ENCODE peak calls at places on chromosomes 4 and X, in nine cellular contexts. X, D, K, J, Z, P, R, A and T are unnamed samples.
A peak's percentile ranks its signal among the peaks of the same experiment; 100 is the strongest.

GRCh38 chr4:72895408-72895807 is 174.1 kb downstream of the COX18 start:
- DNase-seq in X (no peak), D (no peak), K (no peak), J (no peak), Z (no peak), P (no peak), R (no peak), A (no peak), T (no peak)

GRCh38 chr4:176540814-176541213 is 221.0 kb downstream of the SPCS3 start:
- DNase-seq in X (no peak), D (no peak), K (no peak), J (no peak), Z (no peak), P (no peak), R (no peak), A (no peak), T (no peak)

GRCh38 chrX:101397779-101398178 is 7.0 kb downstream of the RPL36A start:
- DNase-seq in X (no peak), D (no peak), K (no peak), J (no peak), Z (no peak), P (no peak), R (no peak), A (no peak), T (no peak)

GRCh38 chr4:112552668-112553067 is 36.7 kb upstream of the NEUROG2 start:
- DNase-seq in X (no peak), D (no peak), K (no peak), J (no peak), Z (no peak), P (no peak), R (no peak), A (peak; percentile 17), T (no peak)

GRCh38 chr4:95728145-95728544 is 111.7 kb upstream of the PDHA2 start:
- DNase-seq in X (no peak), D (no peak), K (no peak), J (no peak), Z (no peak), P (no peak), R (no peak), A (no peak), T (no peak)

GRCh38 chr4:148793221-148793620 is 351.0 kb upstream of the NR3C2 start:
- DNase-seq in X (no peak), D (no peak), K (no peak), J (no peak), Z (no peak), P (no peak), R (no peak), A (no peak), T (no peak)

GRCh38 chrX:1476682-1477081 is 24.0 kb upstream of the ASMTL start:
- DNase-seq in X (no peak), D (no peak), K (no peak), J (no peak), Z (no peak), P (no peak), R (no peak), A (no peak), T (no peak)

GRCh38 chrX:51955200-51955599 is 61.8 kb downstream of the MAGED1 start:
- DNase-seq in X (no peak), D (peak; percentile 23), K (no peak), J (no peak), Z (no peak), P (no peak), R (no peak), A (no peak), T (no peak)

GRCh38 chr4:3317011-3317655 is 24.3 kb downstream of the RGS12 start:
- DNase-seq in X (no peak), D (no peak), K (no peak), J (no peak), Z (no peak), P (no peak), R (peak; percentile 46), A (no peak), T (peak; percentile 22)

GRCh38 chrX:47361538-47362511 is 8.6 kb upstream of the ZNF157 start:
- DNase-seq in X (peak; percentile 69), D (peak; percentile 96), K (peak; percentile 23), J (peak; percentile 78), Z (peak; percentile 44), P (peak; percentile 53), R (peak; percentile 75), A (peak; percentile 67), T (peak; percentile 61)

GRCh38 chr4:150828159-150828558 is 186.9 kb downstream of the LRBA start:
- DNase-seq in X (peak; percentile 25), D (peak; percentile 77), K (no peak), J (no peak), Z (no peak), P (no peak), R (no peak), A (no peak), T (no peak)

GRCh38 chr4:36168127-36168898 is 76.0 kb downstream of the ARAP2 start:
- DNase-seq in X (no peak), D (no peak), K (no peak), J (no peak), Z (no peak), P (no peak), R (no peak), A (no peak), T (no peak)

GRCh38 chrX:39532761-39533160 is 565.0 kb downstream of the BCOR start:
- DNase-seq in X (no peak), D (no peak), K (no peak), J (no peak), Z (no peak), P (no peak), R (no peak), A (no peak), T (no peak)

GRCh38 chrX:39528161-39528560 is 569.6 kb downstream of the BCOR start:
- DNase-seq in X (no peak), D (no peak), K (no peak), J (no peak), Z (no peak), P (no peak), R (no peak), A (no peak), T (no peak)

GRCh38 chrX:39525758-39526157 is 572.0 kb downstream of the BCOR start:
- DNase-seq in X (no peak), D (no peak), K (no peak), J (no peak), Z (no peak), P (no peak), R (no peak), A (no peak), T (no peak)

GRCh38 chrX:39527045-39527444 is 570.7 kb downstream of the BCOR start:
- DNase-seq in X (no peak), D (no peak), K (peak; percentile 17), J (no peak), Z (no peak), P (no peak), R (no peak), A (no peak), T (no peak)
- TF ChIP-seq EP300 in X (no peak), D (no peak), K (no peak), J (no peak), Z (no peak), P (no peak), R (no peak), A (no peak), T (no peak)

DNA sequence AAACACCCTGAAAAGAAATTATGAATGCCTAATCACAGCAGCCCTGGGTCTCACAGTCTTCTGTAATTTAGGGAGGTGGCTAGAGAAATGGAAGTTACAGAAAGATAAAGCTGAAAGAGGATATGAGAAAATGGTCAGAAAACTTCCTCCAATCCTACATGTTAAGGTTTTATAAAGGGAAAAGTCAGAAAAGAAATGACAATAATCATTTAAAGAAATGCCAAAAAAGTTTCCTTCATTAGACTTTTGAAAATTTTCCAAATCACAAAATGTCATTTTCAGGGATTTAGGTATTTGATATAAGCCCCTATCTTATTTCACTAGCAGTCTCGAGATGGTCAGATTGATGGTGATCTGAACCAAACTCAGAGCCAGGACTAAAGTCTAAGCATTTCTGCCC is 276.2 kb downstream of the CHIC1 start:
- DNase-seq in X (no peak), D (no peak), K (no peak), J (no peak), Z (no peak), P (no peak), R (no peak), A (no peak), T (no peak)
- H3K4me3 ChIP-seq in X (no peak overlapping the region), D (no peak overlapping the region), K (no peak overlapping the region), J (no peak overlapping the region), Z (no peak overlapping the region), P (no peak overlapping the region), R (no peak overlapping the region), A (no peak overlapping the region), T (no peak overlapping the region)

GRCh38 chrX:34893741-34894140 is 48.9 kb upstream of the FAM47B start:
- DNase-seq in X (no peak), D (no peak), K (no peak), J (no peak), Z (no peak), P (no peak), R (no peak), A (no peak), T (no peak)
- TF ChIP-seq EP300 in X (no peak), D (no peak), K (no peak), J (no peak), Z (no peak), P (no peak), R (no peak), A (no peak), T (no peak)

GRCh38 chr4:187999406-187999932 is 3.9 kb downstream of the ZFP42 start:
- DNase-seq in X (no peak), D (no peak), K (no peak), J (no peak), Z (no peak), P (no peak), R (no peak), A (no peak), T (no peak)

GRCh38 chr4:187993827-187994226 is 1.7 kb upstream of the ZFP42 start:
- DNase-seq in X (no peak), D (no peak), K (no peak), J (no peak), Z (no peak), P (no peak), R (no peak), A (no peak), T (no peak)

GRCh38 chr4:187992971-187993370 is 2.6 kb upstream of the ZFP42 start:
- DNase-seq in X (no peak), D (no peak), K (no peak), J (no peak), Z (no peak), P (no peak), R (no peak), A (no peak), T (no peak)

GRCh38 chr4:187995322-187996207 is at the start of gene ZFP42:
- DNase-seq in X (peak; percentile 11), D (no peak), K (no peak), J (no peak), Z (no peak), P (no peak), R (no peak), A (no peak), T (no peak)

DNA sequence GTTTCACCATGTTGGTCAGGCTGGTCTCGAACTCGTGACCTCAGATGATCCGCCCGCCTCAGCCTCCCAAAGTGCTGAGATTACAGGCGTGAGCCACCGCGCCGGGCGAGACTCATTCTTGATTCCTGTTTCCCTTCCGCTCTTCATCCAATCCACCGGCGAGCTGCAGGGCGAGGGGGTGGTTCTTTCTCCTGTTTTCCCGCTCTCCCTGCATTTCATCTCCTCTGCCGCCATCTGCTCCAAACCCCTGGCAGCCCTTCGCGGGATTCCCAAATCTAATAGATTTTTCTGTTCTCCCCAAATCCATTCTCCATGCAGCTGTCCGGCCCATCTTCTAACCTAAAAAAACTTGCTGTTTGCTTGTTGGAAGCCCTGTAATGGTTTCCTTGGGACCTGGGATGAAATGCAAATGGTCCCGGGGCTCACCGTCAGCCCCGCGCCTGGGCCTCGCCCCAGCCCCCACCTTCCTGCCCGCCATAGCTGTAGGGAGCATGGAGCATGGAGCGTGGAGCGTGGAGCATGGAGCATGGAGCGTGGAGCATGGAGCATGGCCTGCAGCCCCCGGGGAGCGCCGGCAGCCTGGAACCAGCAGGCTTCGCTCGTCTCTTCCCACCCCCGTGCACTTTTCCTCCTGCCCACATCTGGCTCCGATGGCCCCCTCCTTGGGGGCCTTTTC is 1.1 kb downstream of the ZFP42 start:
- DNase-seq in X (no peak), D (no peak), K (no peak), J (no peak), Z (no peak), P (no peak), R (no peak), A (no peak), T (no peak)
- H3K4me3 ChIP-seq in X (no peak overlapping the region), D (no peak overlapping the region), K (no peak overlapping the region), J (no peak overlapping the region), Z (no peak overlapping the region), P (no peak overlapping the region), R (no peak overlapping the region), A (no peak overlapping the region), T (no peak overlapping the region)